ENCODE peak calls at places on chromosome 12, in ten cellular contexts. One of them, this sample, is unnamed.

GRCh38 chr12:47370421-47370820 is 290.7 kb upstream of the AMIGO2 start:
- DNase-seq in CD8-positive, alpha-beta T cell: no peak
- DNase-seq in fibroblast of lung: no peak
- DNase-seq in adipocyte: no peak
- DNase-seq in GM12865: no peak
- DNase-seq in GM23248: no peak
- DNase-seq in NB4: no peak
- DNase-seq in uterus: no peak
- DNase-seq in CD8-positive, alpha-beta memory T cell: no peak
- DNase-seq in A549: no peak
- DNase-seq in this sample: no peak

GRCh38 chr12:113268136-113268535 is 46.9 kb downstream of the TPCN1 start:
- DNase-seq in CD8-positive, alpha-beta T cell: no peak
- DNase-seq in fibroblast of lung: no peak
- DNase-seq in adipocyte: no peak
- DNase-seq in GM12865: no peak
- DNase-seq in GM23248: no peak
- DNase-seq in NB4: no peak
- DNase-seq in uterus: no peak
- DNase-seq in CD8-positive, alpha-beta memory T cell: no peak
- DNase-seq in A549: no peak
- DNase-seq in this sample: no peak

GRCh38 chr12:124174406-124174805 is 120.5 kb upstream of the RFLNA start:
- DNase-seq in CD8-positive, alpha-beta T cell: no peak
- DNase-seq in fibroblast of lung: peak
- DNase-seq in adipocyte: peak
- DNase-seq in GM12865: no peak
- DNase-seq in GM23248: peak
- DNase-seq in NB4: no peak
- DNase-seq in uterus: no peak
- DNase-seq in CD8-positive, alpha-beta memory T cell: no peak
- DNase-seq in A549: no peak
- DNase-seq in this sample: no peak

GRCh38 chr12:59134750-59135149 is 214.4 kb upstream of the LRIG3 start:
- DNase-seq in CD8-positive, alpha-beta T cell: no peak
- DNase-seq in fibroblast of lung: no peak
- DNase-seq in adipocyte: no peak
- DNase-seq in GM12865: no peak
- DNase-seq in GM23248: no peak
- DNase-seq in NB4: no peak
- DNase-seq in uterus: no peak
- DNase-seq in CD8-positive, alpha-beta memory T cell: no peak
- DNase-seq in A549: no peak
- DNase-seq in this sample: no peak

GRCh38 chr12:51011960-51012359 is 14.2 kb downstream of the SLC11A2 start:
- DNase-seq in CD8-positive, alpha-beta T cell: no peak
- DNase-seq in fibroblast of lung: no peak
- DNase-seq in adipocyte: no peak
- DNase-seq in GM12865: no peak
- DNase-seq in GM23248: peak
- DNase-seq in NB4: no peak
- DNase-seq in uterus: no peak
- DNase-seq in CD8-positive, alpha-beta memory T cell: no peak
- DNase-seq in A549: no peak
- DNase-seq in this sample: no peak

GRCh38 chr12:117837737-117838050 is 131.1 kb downstream of the KSR2 start:
- DNase-seq in CD8-positive, alpha-beta T cell: no peak
- DNase-seq in fibroblast of lung: no peak
- DNase-seq in adipocyte: no peak
- DNase-seq in GM12865: no peak
- DNase-seq in GM23248: no peak
- DNase-seq in NB4: no peak
- DNase-seq in uterus: no peak
- DNase-seq in CD8-positive, alpha-beta memory T cell: no peak
- DNase-seq in A549: no peak
- DNase-seq in this sample: no peak

GRCh38 chr12:47777741-47778558 is 4.9 kb downstream of the SLC48A1 start:
- DNase-seq in CD8-positive, alpha-beta T cell: no peak
- DNase-seq in fibroblast of lung: no peak
- DNase-seq in adipocyte: no peak
- DNase-seq in GM12865: no peak
- DNase-seq in GM23248: peak
- DNase-seq in NB4: peak
- DNase-seq in uterus: no peak
- DNase-seq in CD8-positive, alpha-beta memory T cell: no peak
- DNase-seq in A549: no peak
- DNase-seq in this sample: no peak

GRCh38 chr12:47414511-47414910 is 291.3 kb downstream of the RPAP3 start:
- DNase-seq in CD8-positive, alpha-beta T cell: no peak
- DNase-seq in fibroblast of lung: no peak
- DNase-seq in adipocyte: no peak
- DNase-seq in GM12865: no peak
- DNase-seq in GM23248: no peak
- DNase-seq in NB4: no peak
- DNase-seq in uterus: no peak
- DNase-seq in CD8-positive, alpha-beta memory T cell: no peak
- DNase-seq in A549: no peak
- DNase-seq in this sample: no peak

GRCh38 chr12:39332661-39333175 is 110.2 kb downstream of the KIF21A start:
- DNase-seq in CD8-positive, alpha-beta T cell: no peak
- DNase-seq in fibroblast of lung: no peak
- DNase-seq in adipocyte: no peak
- DNase-seq in GM12865: no peak
- DNase-seq in GM23248: no peak
- DNase-seq in NB4: no peak
- DNase-seq in uterus: no peak
- DNase-seq in CD8-positive, alpha-beta memory T cell: no peak
- DNase-seq in A549: no peak
- DNase-seq in this sample: no peak

GRCh38 chr12:42893196-42893595 is 303.6 kb upstream of the PRICKLE1 start:
- DNase-seq in CD8-positive, alpha-beta T cell: no peak
- DNase-seq in fibroblast of lung: no peak
- DNase-seq in adipocyte: no peak
- DNase-seq in GM12865: no peak
- DNase-seq in GM23248: no peak
- DNase-seq in NB4: no peak
- DNase-seq in uterus: no peak
- DNase-seq in CD8-positive, alpha-beta memory T cell: no peak
- DNase-seq in A549: no peak
- DNase-seq in this sample: no peak

GRCh38 chr12:124175731-124176130 is 119.2 kb upstream of the RFLNA start:
- DNase-seq in CD8-positive, alpha-beta T cell: no peak
- DNase-seq in fibroblast of lung: no peak
- DNase-seq in adipocyte: no peak
- DNase-seq in GM12865: no peak
- DNase-seq in GM23248: no peak
- DNase-seq in NB4: no peak
- DNase-seq in uterus: no peak
- DNase-seq in CD8-positive, alpha-beta memory T cell: no peak
- DNase-seq in A549: no peak
- DNase-seq in this sample: no peak

GRCh38 chr12:119005832-119006360 is 24.6 kb downstream of the SRRM4 start:
- DNase-seq in CD8-positive, alpha-beta T cell: no peak
- DNase-seq in fibroblast of lung: no peak
- DNase-seq in adipocyte: no peak
- DNase-seq in GM12865: no peak
- DNase-seq in GM23248: no peak
- DNase-seq in NB4: no peak
- DNase-seq in uterus: no peak
- DNase-seq in CD8-positive, alpha-beta memory T cell: no peak
- DNase-seq in A549: no peak
- DNase-seq in this sample: no peak

GRCh38 chr12:38691164-38691563 is 214.2 kb downstream of the CPNE8 start:
- DNase-seq in CD8-positive, alpha-beta T cell: no peak
- DNase-seq in fibroblast of lung: no peak
- DNase-seq in adipocyte: no peak
- DNase-seq in GM12865: no peak
- DNase-seq in GM23248: peak
- DNase-seq in NB4: no peak
- DNase-seq in uterus: no peak
- DNase-seq in CD8-positive, alpha-beta memory T cell: no peak
- DNase-seq in A549: no peak
- DNase-seq in this sample: no peak

GRCh38 chr12:27549231-27549800 is 25.3 kb downstream of the PPFIBP1 start:
- DNase-seq in CD8-positive, alpha-beta T cell: no peak
- DNase-seq in fibroblast of lung: peak
- DNase-seq in adipocyte: peak
- DNase-seq in GM12865: no peak
- DNase-seq in GM23248: peak
- DNase-seq in NB4: peak
- DNase-seq in uterus: no peak
- DNase-seq in CD8-positive, alpha-beta memory T cell: no peak
- DNase-seq in A549: peak
- DNase-seq in this sample: no peak
- H3K4me3 ChIP-seq in CD8-positive, alpha-beta T cell: no peak
- H3K4me3 ChIP-seq in fibroblast of lung: peak
- H3K4me3 ChIP-seq in adipocyte: peak
- H3K4me3 ChIP-seq in GM12865: no peak
- H3K4me3 ChIP-seq in GM23248: peak
- H3K4me3 ChIP-seq in NB4: peak
- H3K4me3 ChIP-seq in uterus: no peak
- H3K4me3 ChIP-seq in CD8-positive, alpha-beta memory T cell: no peak
- H3K4me3 ChIP-seq in A549: peak
- H3K4me3 ChIP-seq in this sample: peak

DNA sequence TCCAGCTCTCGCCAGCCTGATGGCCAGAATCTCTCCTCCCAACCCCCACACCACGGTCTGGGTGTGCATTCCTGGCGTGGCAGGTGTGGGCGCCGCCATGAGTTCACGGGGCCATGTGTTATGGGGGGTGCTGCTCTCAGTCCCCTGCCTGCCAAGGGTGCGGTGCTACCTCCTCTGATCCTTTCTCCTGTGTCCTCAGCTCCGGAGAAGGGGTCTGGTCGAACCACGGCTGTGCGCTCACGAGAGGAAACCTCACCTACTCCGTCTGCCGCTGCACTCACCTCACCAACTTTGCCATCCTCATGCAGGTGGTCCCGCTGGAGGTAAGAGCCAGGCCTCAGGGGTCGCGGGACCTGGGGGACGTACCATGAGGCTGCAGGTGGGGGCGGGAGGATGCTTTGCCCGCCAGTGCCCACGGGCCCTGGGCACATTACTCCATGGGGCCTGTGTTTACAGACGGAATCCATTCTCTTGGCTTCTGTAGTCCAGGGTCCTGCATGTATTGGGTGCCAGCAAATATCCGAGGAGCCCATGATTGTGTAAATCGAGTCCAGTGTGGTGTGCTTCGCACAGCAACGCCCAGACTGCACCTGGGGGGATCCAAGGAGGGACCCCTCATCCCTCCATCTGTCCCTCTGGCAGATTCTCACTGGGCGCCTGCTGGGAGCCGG is 130.8 kb downstream of the ADGRD1 start:
- DNase-seq in CD8-positive, alpha-beta T cell: no peak
- DNase-seq in fibroblast of lung: no peak
- DNase-seq in adipocyte: no peak
- DNase-seq in GM12865: no peak
- DNase-seq in GM23248: no peak
- DNase-seq in NB4: no peak
- DNase-seq in uterus: peak
- DNase-seq in CD8-positive, alpha-beta memory T cell: no peak
- DNase-seq in A549: no peak
- DNase-seq in this sample: no peak
- H3K4me3 ChIP-seq in CD8-positive, alpha-beta T cell: no peak
- H3K4me3 ChIP-seq in fibroblast of lung: no peak
- H3K4me3 ChIP-seq in adipocyte: no peak
- H3K4me3 ChIP-seq in GM12865: no peak
- H3K4me3 ChIP-seq in GM23248: no peak
- H3K4me3 ChIP-seq in NB4: no peak
- H3K4me3 ChIP-seq in uterus: no peak
- H3K4me3 ChIP-seq in CD8-positive, alpha-beta memory T cell: no peak
- H3K4me3 ChIP-seq in A549: no peak
- H3K4me3 ChIP-seq in this sample: no peak

GRCh38 chr12:122596838-122597237 is 69.8 kb downstream of the KNTC1 start:
- DNase-seq in CD8-positive, alpha-beta T cell: no peak
- DNase-seq in fibroblast of lung: no peak
- DNase-seq in adipocyte: no peak
- DNase-seq in GM12865: no peak
- DNase-seq in GM23248: no peak
- DNase-seq in NB4: no peak
- DNase-seq in uterus: no peak
- DNase-seq in CD8-positive, alpha-beta memory T cell: no peak
- DNase-seq in A549: no peak
- DNase-seq in this sample: no peak

GRCh38 chr12:122602456-122602855 is 75.4 kb downstream of the KNTC1 start:
- DNase-seq in CD8-positive, alpha-beta T cell: no peak
- DNase-seq in fibroblast of lung: no peak
- DNase-seq in adipocyte: no peak
- DNase-seq in GM12865: no peak
- DNase-seq in GM23248: no peak
- DNase-seq in NB4: no peak
- DNase-seq in uterus: no peak
- DNase-seq in CD8-positive, alpha-beta memory T cell: no peak
- DNase-seq in A549: no peak
- DNase-seq in this sample: no peak
- H3K4me3 ChIP-seq in CD8-positive, alpha-beta T cell: no peak
- H3K4me3 ChIP-seq in fibroblast of lung: no peak
- H3K4me3 ChIP-seq in adipocyte: no peak
- H3K4me3 ChIP-seq in GM12865: no peak
- H3K4me3 ChIP-seq in GM23248: no peak
- H3K4me3 ChIP-seq in NB4: no peak
- H3K4me3 ChIP-seq in uterus: no peak
- H3K4me3 ChIP-seq in CD8-positive, alpha-beta memory T cell: no peak
- H3K4me3 ChIP-seq in A549: no peak
- H3K4me3 ChIP-seq in this sample: no peak

DNA sequence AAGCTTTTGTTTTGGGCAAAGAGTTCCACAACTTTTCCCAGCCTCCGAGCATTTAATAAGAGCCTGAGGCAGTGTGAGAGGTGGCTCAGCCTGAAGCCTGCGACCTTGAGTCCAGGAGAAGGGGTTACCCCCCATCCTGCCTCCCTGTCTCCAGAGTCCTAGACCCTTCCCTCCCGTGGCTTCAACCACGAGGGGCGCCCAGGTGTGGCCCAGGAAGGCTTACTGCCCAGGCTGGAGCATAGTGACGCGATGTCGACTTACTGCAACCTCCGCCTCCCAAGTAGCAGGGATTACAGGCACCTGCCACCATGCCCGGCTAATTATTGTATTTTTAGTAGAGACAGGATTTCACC is 641 bp downstream of the LRRC43 start:
- DNase-seq in CD8-positive, alpha-beta T cell: no peak
- DNase-seq in fibroblast of lung: no peak
- DNase-seq in adipocyte: no peak
- DNase-seq in GM12865: no peak
- DNase-seq in GM23248: no peak
- DNase-seq in NB4: no peak
- DNase-seq in uterus: no peak
- DNase-seq in CD8-positive, alpha-beta memory T cell: no peak
- DNase-seq in A549: no peak
- DNase-seq in this sample: no peak
- H3K4me3 ChIP-seq in CD8-positive, alpha-beta T cell: peak
- H3K4me3 ChIP-seq in fibroblast of lung: peak
- H3K4me3 ChIP-seq in adipocyte: peak
- H3K4me3 ChIP-seq in GM12865: no peak
- H3K4me3 ChIP-seq in GM23248: peak
- H3K4me3 ChIP-seq in NB4: no peak
- H3K4me3 ChIP-seq in uterus: peak
- H3K4me3 ChIP-seq in CD8-positive, alpha-beta memory T cell: no peak
- H3K4me3 ChIP-seq in A549: no peak
- H3K4me3 ChIP-seq in this sample: peak

DNA sequence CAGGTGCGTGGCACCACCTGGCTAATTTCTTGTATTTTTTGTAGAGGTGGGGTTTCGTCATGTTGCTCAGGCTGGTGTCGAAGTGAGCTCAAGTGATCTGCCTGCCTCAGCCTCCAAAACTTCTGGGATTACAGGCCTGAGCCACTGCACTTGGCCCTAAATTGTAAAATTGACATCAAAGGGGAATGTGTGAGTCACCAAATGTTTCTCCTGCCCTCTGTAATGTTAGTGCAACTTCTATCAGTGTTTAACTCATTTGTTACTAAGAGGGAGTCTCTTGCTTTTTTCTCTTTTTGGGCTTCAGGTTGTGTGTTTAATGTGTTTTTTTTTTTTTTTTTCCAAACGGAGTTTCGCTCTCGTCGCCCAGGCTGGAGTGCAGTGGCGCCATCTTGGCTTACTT is 2.3 kb downstream of the TULP3 start:
- DNase-seq in CD8-positive, alpha-beta T cell: no peak
- DNase-seq in fibroblast of lung: peak
- DNase-seq in adipocyte: peak
- DNase-seq in GM12865: no peak
- DNase-seq in GM23248: peak
- DNase-seq in NB4: peak
- DNase-seq in uterus: peak
- DNase-seq in CD8-positive, alpha-beta memory T cell: no peak
- DNase-seq in A549: no peak
- DNase-seq in this sample: no peak
- H3K4me3 ChIP-seq in CD8-positive, alpha-beta T cell: no peak
- H3K4me3 ChIP-seq in fibroblast of lung: no peak
- H3K4me3 ChIP-seq in adipocyte: peak
- H3K4me3 ChIP-seq in GM12865: no peak
- H3K4me3 ChIP-seq in GM23248: peak
- H3K4me3 ChIP-seq in NB4: no peak
- H3K4me3 ChIP-seq in uterus: no peak
- H3K4me3 ChIP-seq in CD8-positive, alpha-beta memory T cell: no peak
- H3K4me3 ChIP-seq in A549: no peak
- H3K4me3 ChIP-seq in this sample: peak

This sample was measured in thoracic aorta.